ENCODE peak calls at places on chromosomes 11 and 22, in seven cellular contexts. S, M, J, Q, W, G and X are unnamed samples.

GRCh38 chr11:126589492-126589803 is 234.0 kb downstream of the ST3GAL4 start:
- DNase-seq in S (no peak), M (no peak), J (no peak), Q (no peak), W (no peak), G (no peak), X (no peak)

GRCh38 chr11:126636911-126637799 is 281.7 kb downstream of the ST3GAL4 start:
- DNase-seq in S (no peak), M (no peak), J (no peak), Q (no peak), W (no peak), G (peak; percentile 72), X (no peak)

GRCh38 chr22:22519591-22519990 is 479 bp downstream of the ZNF280A start:
- DNase-seq in S (no peak), M (no peak), J (no peak), Q (no peak), W (no peak), G (no peak), X (no peak)

GRCh38 chr11:100467821-100468508 is 219.1 kb upstream of the ARHGAP42 start:
- DNase-seq in S (no peak), M (no peak), J (no peak), Q (no peak), W (no peak), G (no peak), X (no peak)

GRCh38 chr11:126334665-126335462 is 20.6 kb upstream of the ST3GAL4 start:
- DNase-seq in S (no peak), M (no peak), J (no peak), Q (no peak), W (no peak), G (peak; percentile 61), X (no peak)

GRCh38 chr22:43867839-43868652 is 5.7 kb upstream of the SULT4A1 start:
- DNase-seq in S (no peak), M (no peak), J (peak; percentile 48), Q (no peak), W (no peak), G (peak; percentile 77), X (peak; percentile 66)

GRCh38 chr11:97722721-97723120 is 1298.0 kb upstream of the CNTN5 start:
- DNase-seq in S (no peak), M (no peak), J (no peak), Q (no peak), W (no peak), G (no peak), X (no peak)

GRCh38 chr11:129364143-129364654 is 11.4 kb upstream of the BARX2 start:
- DNase-seq in S (peak; percentile 38), M (peak; percentile 90), J (peak; percentile 69), Q (peak; percentile 75), W (peak; percentile 71), G (peak; percentile 82), X (peak; percentile 84)

GRCh38 chr11:723120-723883 is 17.3 kb downstream of the EPS8L2 start:
- DNase-seq in S (no peak), M (no peak), J (no peak), Q (peak; percentile 23), W (peak; percentile 31), G (peak; percentile 73), X (peak; percentile 31)

GRCh38 chr11:128515086-128515485 is 72.3 kb downstream of the ETS1 start:
- DNase-seq in S (no peak), M (no peak), J (no peak), Q (no peak), W (no peak), G (no peak), X (no peak)

GRCh38 chr11:84345597-84345996 is 1059.4 kb upstream of the CCDC90B start:
- DNase-seq in S (no peak), M (no peak), J (no peak), Q (no peak), W (no peak), G (no peak), X (no peak)

GRCh38 chr11:47136921-47137320 is 39.8 kb downstream of the ARFGAP2 start:
- DNase-seq in S (no peak), M (no peak), J (no peak), Q (no peak), W (no peak), G (no peak), X (no peak)